ENCODE peak calls at places on chromosomes 2 and 18, in nine cellular contexts. B is activated CD8-positive, alpha-beta memory T cell treated with anti-CD3 and anti-CD28 coated beads, Interleukin-2, amount 10 ng/mL, durations not matched to agents 7 days and 5 days; S is activated effector memory CD4-positive, alpha-beta T cell treated with anti-CD3 and anti-CD28 coated beads, Interleukin-2, amount 50 U/mL, for 16 hours; P is tibial nerve; O is RCC 7860; Y is HepG2; D is T-helper 2 cell treated with Interferon-gamma antibody and Interleukin-4, amounts not matched to agents 5 μg/mL and 100 μg/mL, for 36 hours; U is fibroblast of mammary gland; N is right lobe of liver. L is an unnamed sample.

GRCh38 chr2:50956886-50957285 is 75.0 kb downstream of the NRXN1 start:
- DNase-seq in B (no peak), S (no peak), P (no peak), O (no peak), Y (no peak), D (no peak), U (no peak), N (no peak), L (no peak)

GRCh38 chr2:88159955-88160415 is 10.2 kb upstream of the THNSL2 start:
- DNase-seq in B (peak), S (peak), P (peak), O (peak), Y (peak), D (peak), U (peak), N (no peak), L (peak)

GRCh38 chr2:197972017-197972416 is 167.6 kb downstream of the PLCL1 start:
- DNase-seq in B (no peak), S (no peak), P (peak), O (no peak), Y (no peak), D (no peak), U (peak), N (no peak), L (no peak)

GRCh38 chr2:186274936-186275575 is 211.0 kb upstream of the ZC3H15 start:
- DNase-seq in B (no peak), S (no peak), P (no peak), O (no peak), Y (peak), D (no peak), U (peak), N (no peak), L (no peak)

GRCh38 chr18:58653814-58654509 is 17.3 kb upstream of the MALT1 start:
- DNase-seq in B (no peak), S (no peak), P (no peak), O (no peak), Y (no peak), D (no peak), U (no peak), N (no peak), L (no peak)

GRCh38 chr2:28366496-28367282 is 26.0 kb upstream of the FOSL2 start:
- DNase-seq in B (peak), S (peak), P (no peak), O (peak), Y (no peak), D (peak), U (no peak), N (no peak), L (no peak)

GRCh38 chr2:99698896-99699295 is 209.1 kb upstream of the REV1 start:
- DNase-seq in B (no peak), S (no peak), P (no peak), O (peak), Y (no peak), D (no peak), U (peak), N (no peak), L (no peak)

GRCh38 chr2:108805782-108806181 is 19.2 kb downstream of the CCDC138 start:
- DNase-seq in B (no peak), S (no peak), P (no peak), O (no peak), Y (no peak), D (no peak), U (no peak), N (no peak), L (no peak)

GRCh38 chr2:47720036-47720435 is 62.9 kb upstream of the MSH6 start:
- DNase-seq in B (no peak), S (no peak), P (no peak), O (no peak), Y (no peak), D (no peak), U (peak), N (no peak), L (no peak)

GRCh38 chr2:30026091-30027055 is 105.0 kb upstream of the ALK start:
- DNase-seq in B (no peak), S (no peak), P (peak), O (no peak), Y (peak), D (no peak), U (peak), N (peak), L (peak)

GRCh38 chr18:76657911-76658475 is 163.0 kb upstream of the ZNF516 start:
- DNase-seq in B (no peak), S (no peak), P (no peak), O (no peak), Y (no peak), D (peak), U (no peak), N (no peak), L (no peak)

GRCh38 chr2:37928377-37928776 is 3.3 kb downstream of the RMDN2 start:
- DNase-seq in B (no peak), S (no peak), P (no peak), O (no peak), Y (peak), D (no peak), U (no peak), N (no peak), L (no peak)

GRCh38 chr2:239420077-239420476 is 19.3 kb upstream of the HDAC4 start:
- DNase-seq in B (no peak), S (no peak), P (no peak), O (no peak), Y (no peak), D (no peak), U (no peak), N (no peak), L (no peak)

GRCh38 chr2:217937446-217937845 is 65.3 kb downstream of the TNS1 start:
- DNase-seq in B (no peak), S (no peak), P (no peak), O (no peak), Y (no peak), D (no peak), U (no peak), N (peak), L (no peak)

GRCh38 chr2:222844323-222844722 is 16.5 kb upstream of the ACSL3 start:
- DNase-seq in B (no peak), S (no peak), P (no peak), O (peak), Y (no peak), D (no peak), U (peak), N (no peak), L (no peak)

GRCh38 chr2:103959174-103960125 is 894.5 kb upstream of the POU3F3 start:
- DNase-seq in B (no peak), S (no peak), P (peak), O (peak), Y (peak), D (no peak), U (peak), N (peak), L (no peak)

GRCh38 chr2:133171396-133172004 is 396.8 kb downstream of the NCKAP5 start:
- DNase-seq in B (no peak), S (no peak), P (peak), O (peak), Y (peak), D (no peak), U (peak), N (no peak), L (peak)

GRCh38 chr2:105299290-105299689 is 30.2 kb downstream of the TGFBRAP1 start:
- DNase-seq in B (peak), S (no peak), P (no peak), O (no peak), Y (peak), D (no peak), U (no peak), N (no peak), L (no peak)

GRCh38 chr18:35572644-35573043 is 8.9 kb upstream of the GALNT1 start:
- DNase-seq in B (no peak), S (no peak), P (no peak), O (no peak), Y (no peak), D (no peak), U (peak), N (no peak), L (no peak)

GRCh38 chr2:144143294-144144092 is 376.4 kb downstream of the ZEB2 start:
- DNase-seq in B (no peak), S (no peak), P (no peak), O (no peak), Y (no peak), D (no peak), U (no peak), N (no peak), L (no peak)

GRCh38 chr2:233846387-233847247 is 7.7 kb downstream of the HJURP start:
- DNase-seq in B (no peak), S (no peak), P (no peak), O (no peak), Y (no peak), D (no peak), U (no peak), N (no peak), L (no peak)

GRCh38 chr2:120441744-120442471 is 96.0 kb downstream of the INHBB start:
- DNase-seq in B (no peak), S (peak), P (peak), O (no peak), Y (peak), D (no peak), U (no peak), N (peak), L (no peak)

GRCh38 chr2:197591706-197592072 is 75.8 kb downstream of the MOB4 start:
- DNase-seq in B (no peak), S (no peak), P (no peak), O (no peak), Y (no peak), D (no peak), U (no peak), N (no peak), L (no peak)

GRCh38 chr2:197813093-197813787 is 8.8 kb downstream of the PLCL1 start:
- DNase-seq in B (no peak), S (no peak), P (no peak), O (peak), Y (peak), D (no peak), U (peak), N (no peak), L (no peak)

L was measured in T1000.